ENCODE peak calls at places on chromosomes 5 and 9, in six cellular contexts. A, K, F, N, X and E are unnamed samples.

GRCh38 chr9:83538172-83538889 is at the start of gene FRMD3:
- DNase-seq in A (peak; percentile 51), K (peak; percentile 94), F (peak; percentile 92), N (peak; percentile 91), X (peak; percentile 72), E (no peak)

GRCh38 chr9:92608221-92609141 is 61.5 kb downstream of the IPPK start:
- DNase-seq in A (no peak), K (no peak), F (no peak), N (peak; percentile 78), X (no peak), E (no peak)

GRCh38 chr5:54083851-54084250 is 226.5 kb downstream of the ARL15 start:
- DNase-seq in A (peak; percentile 88), K (no peak), F (no peak), N (no peak), X (no peak), E (no peak)

GRCh38 chr5:33829430-33829829 is 62.4 kb downstream of the ADAMTS12 start:
- DNase-seq in A (no peak), K (no peak), F (no peak), N (no peak), X (no peak), E (no peak)

GRCh38 chr5:97601651-97602050 is 418.6 kb upstream of the RIOK2 start:
- DNase-seq in A (no peak), K (no peak), F (no peak), N (no peak), X (no peak), E (no peak)

GRCh38 chr5:17374973-17375844 is 122.8 kb upstream of the TAF11L2 start:
- DNase-seq in A (no peak), K (peak; percentile 82), F (no peak), N (no peak), X (no peak), E (no peak)

GRCh38 chr9:90556897-90557296 is 85.7 kb downstream of the DIRAS2 start:
- DNase-seq in A (no peak), K (no peak), F (no peak), N (no peak), X (no peak), E (no peak)

GRCh38 chr9:135291165-135291564 is 188.4 kb upstream of the PPP1R26 start:
- DNase-seq in A (no peak), K (peak; percentile 40), F (no peak), N (no peak), X (no peak), E (no peak)

GRCh38 chr5:150559701-150560100 is 51.8 kb downstream of the NDST1 start:
- DNase-seq in A (no peak), K (no peak), F (no peak), N (no peak), X (no peak), E (no peak)

DNA sequence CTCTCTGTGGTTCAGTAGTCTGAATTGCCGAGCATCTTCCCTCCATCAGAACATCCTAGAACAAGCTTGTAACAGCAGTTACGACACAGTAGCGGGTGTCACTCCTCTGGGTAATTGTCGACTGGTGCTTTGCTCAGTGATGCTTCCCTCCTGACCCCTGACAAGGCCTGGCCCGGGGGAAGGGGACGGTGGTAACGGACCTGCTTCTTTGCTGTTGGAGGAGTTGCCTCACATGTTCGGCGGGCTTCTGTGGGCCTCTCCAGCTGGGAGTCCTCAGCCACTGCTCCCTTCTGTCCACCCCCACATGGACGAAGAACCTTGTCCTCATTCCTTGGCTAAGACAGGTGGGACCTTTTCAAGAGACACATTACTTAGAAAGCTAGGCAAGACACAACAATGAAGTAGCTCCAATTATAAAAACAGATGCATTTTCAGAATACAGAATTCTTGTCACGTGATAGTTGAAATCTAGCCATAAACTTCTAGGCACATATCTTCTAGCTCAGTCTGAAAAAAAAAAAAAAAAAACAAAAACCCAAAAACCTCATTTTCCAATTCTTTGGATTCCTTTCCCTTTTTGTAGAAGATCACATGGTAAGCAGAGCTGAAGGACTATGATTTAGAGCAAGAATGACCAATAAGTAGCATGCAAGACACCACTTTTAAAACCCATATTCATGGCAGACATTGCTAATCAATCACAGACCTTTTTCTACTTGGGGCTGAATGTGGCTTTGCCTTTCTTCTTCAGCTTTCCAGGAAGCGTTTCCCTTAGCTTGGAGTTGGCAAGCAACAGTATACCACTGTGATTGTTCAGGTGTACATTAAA is 25.0 kb downstream of the HMCN2 start:
- DNase-seq in A (no peak), K (peak; percentile 38), F (no peak), N (peak; percentile 51), X (peak; percentile 43), E (no peak)
- H3K27me3 ChIP-seq in A (peaks cover 37% of the 10 kb centered on the region), K (no peaks in the 10 kb centered on the region), F (no peaks in the 10 kb centered on the region), N (peaks cover 64% of the 10 kb centered on the region), X (no peaks in the 10 kb centered on the region), E (peaks cover 73% of the 10 kb centered on the region)

GRCh38 chr9:21305213-21305612 is at the start of gene IFNA5:
- DNase-seq in A (no peak), K (no peak), F (no peak), N (no peak), X (no peak), E (no peak)
- H3K27me3 ChIP-seq in A (peaks cover 87% of the 10 kb centered on the region), K (peaks cover 67% of the 10 kb centered on the region), F (no peaks in the 10 kb centered on the region), N (peaks cover 30% of the 10 kb centered on the region), X (no peaks in the 10 kb centered on the region), E (peaks cover 6% of the 10 kb centered on the region)

DNA sequence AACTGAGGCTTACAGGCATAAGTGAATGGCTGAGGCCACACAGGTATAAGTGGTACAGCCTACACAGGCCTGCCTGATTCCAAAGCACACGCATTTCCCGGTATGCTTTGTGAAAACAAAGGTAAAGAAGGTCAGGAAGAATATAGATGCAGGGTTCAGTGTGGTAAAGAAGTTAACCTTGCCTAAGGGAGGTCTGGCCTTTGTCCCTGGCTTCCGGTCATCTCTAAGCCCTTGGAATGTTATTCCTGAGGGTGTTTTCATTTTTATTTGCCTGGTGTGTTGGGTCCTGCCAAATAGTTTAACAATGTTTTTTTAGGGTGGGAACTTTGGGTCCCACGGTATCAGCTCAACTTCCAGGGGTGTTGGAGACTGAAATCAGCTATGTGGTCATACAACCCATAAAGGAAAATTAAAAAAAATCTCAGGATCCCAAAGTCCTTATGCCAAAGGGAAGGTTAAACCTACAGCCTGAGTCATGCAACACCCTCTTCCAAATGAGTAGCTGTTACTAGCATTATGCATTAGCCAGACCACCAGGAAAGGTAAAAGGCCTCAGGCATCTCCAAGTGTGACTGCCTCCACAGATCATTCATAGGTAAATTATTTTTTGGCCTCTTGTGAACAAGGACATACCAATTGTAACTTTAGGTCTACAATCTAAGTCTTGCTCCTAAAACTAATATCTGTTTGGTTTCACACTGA is 124.6 kb downstream of the ATP10B start:
- DNase-seq in A (no peak), K (no peak), F (no peak), N (no peak), X (no peak), E (no peak)
- H3K27me3 ChIP-seq in A (no peaks in the 10 kb centered on the region), K (no peaks in the 10 kb centered on the region), F (no peaks in the 10 kb centered on the region), N (no peaks in the 10 kb centered on the region), X (no peaks in the 10 kb centered on the region), E (no peaks in the 10 kb centered on the region)

DNA sequence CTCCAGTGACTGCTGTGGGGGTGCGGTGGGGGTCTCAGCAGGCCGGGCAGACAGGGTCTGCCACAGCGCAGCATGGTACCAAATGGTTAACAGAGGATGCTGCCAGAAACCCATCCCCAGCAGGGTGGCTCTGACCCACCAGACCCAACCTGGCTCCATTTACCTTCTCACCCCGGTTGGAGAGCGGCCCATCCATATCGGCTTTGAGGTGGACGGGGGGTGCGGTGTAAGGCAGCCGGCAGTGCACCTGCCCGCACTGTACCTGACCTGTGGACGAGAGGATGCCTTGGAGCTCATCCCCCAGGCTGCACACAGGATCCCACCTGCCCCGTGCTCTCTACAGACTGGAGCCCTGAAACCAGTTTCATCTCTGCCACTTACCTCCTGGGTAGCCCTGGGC is 19.3 kb downstream of the LHX6 start:
- DNase-seq in A (no peak), K (no peak), F (peak; percentile 67), N (no peak), X (no peak), E (no peak)
- H3K27me3 ChIP-seq in A (peaks cover 25% of the 10 kb centered on the region), K (peaks cover 41% of the 10 kb centered on the region), F (no peaks in the 10 kb centered on the region), N (peaks cover 51% of the 10 kb centered on the region), X (peaks cover 8% of the 10 kb centered on the region), E (peaks cover 45% of the 10 kb centered on the region)

DNA sequence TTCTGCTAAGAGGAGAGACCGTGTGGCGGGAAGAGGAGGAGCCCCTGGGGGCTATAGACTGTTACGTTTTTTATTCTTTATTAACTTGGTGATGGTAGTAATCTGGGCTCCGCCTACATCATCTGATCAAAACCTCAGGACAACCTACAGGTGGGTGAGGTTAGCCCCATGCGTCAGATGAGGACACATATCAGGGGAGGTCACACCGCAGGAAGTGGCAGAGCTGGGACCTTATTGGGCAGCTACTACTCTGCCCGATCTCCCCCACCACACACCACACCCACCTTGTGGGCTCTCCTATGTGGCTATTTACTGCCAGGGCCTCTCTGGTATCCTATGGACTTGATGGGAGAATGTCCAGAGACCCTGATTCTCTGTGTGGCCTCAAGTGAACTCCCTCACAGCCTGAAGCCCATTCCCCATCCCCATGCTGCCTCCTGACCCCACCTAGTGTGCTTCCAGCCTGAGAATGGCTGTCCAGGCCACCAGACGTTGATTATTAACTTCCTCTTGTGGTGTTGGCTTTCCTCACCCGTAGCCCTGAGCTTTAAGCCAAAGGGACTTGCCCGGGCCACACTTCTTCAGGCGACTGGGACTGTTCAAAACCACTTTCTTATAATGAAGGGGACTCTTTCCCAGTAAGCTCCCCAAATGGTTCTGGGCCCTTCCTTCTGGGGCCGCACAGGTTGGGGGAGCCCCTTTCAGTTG is 8.2 kb downstream of the UNC5A start:
- DNase-seq in A (no peak), K (no peak), F (no peak), N (no peak), X (no peak), E (no peak)
- H3K27me3 ChIP-seq in A (peaks cover 20% of the 10 kb centered on the region), K (peaks cover 62% of the 10 kb centered on the region), F (no peaks in the 10 kb centered on the region), N (peaks cover 100% of the 10 kb centered on the region), X (peaks cover 4% of the 10 kb centered on the region), E (peaks cover 54% of the 10 kb centered on the region)